ENCODE peak calls at places on chromosome X, in nine cellular contexts. X is left lung; J is RKO; H is stimulated activated CD4-positive, alpha-beta T cell treated with anti-CD3 and anti-CD28 coated beads, Interleukin-4, amount 100 ng/mL, for 1 hour; U is mesenchymal stem cell; Y is activated CD4-positive, alpha-beta T cell treated with anti-CD3 and anti-CD28 coated beads, Interleukin-2, amount 10 ng/mL, durations not matched to agents 24 days and 14 days; C is GM13977; Q is stimulated activated naive B cell treated with anti-CD40 and anti-IgM and Interleukin-4, amounts not matched to agents 10 μg/mL and 1 μg/mL and 100 μg/mL, for 72 hours; K is heart left ventricle. A is an unnamed sample.
A peak's percentile ranks its signal among the peaks of the same experiment; 100 is the strongest.

GRCh38 chrX:72461288-72461687 is 111.4 kb downstream of the HDAC8 start:
- DNase-seq in J (no peak), C (no peak), K (no peak), H (no peak), Y (no peak), X (no peak), Q (no peak), U (no peak), A (no peak)

GRCh38 chrX:70332600-70332999 is 42.7 kb downstream of the KIF4A start:
- DNase-seq in H (no peak), K (no peak), Y (no peak), J (peak; percentile 25), X (no peak), U (no peak), Q (no peak), C (no peak), A (no peak)

GRCh38 chrX:13263560-13264251 is 56.1 kb downstream of the ATXN3L start:
- DNase-seq in C (peak; percentile 30), H (no peak), K (no peak), Y (no peak), J (no peak), X (no peak), Q (peak; percentile 21), U (no peak), A (no peak)

GRCh38 chrX:13009256-13009655 is 34.3 kb downstream of the TMSB4X start:
- DNase-seq in X (no peak), H (no peak), K (no peak), J (no peak), U (no peak), Q (no peak), Y (no peak), C (no peak), A (no peak)

GRCh38 chrX:117092641-117093040 is 629.9 kb upstream of the CT83 start:
- DNase-seq in X (no peak), Y (no peak), H (no peak), K (no peak), C (no peak), Q (no peak), U (no peak), J (no peak), A (no peak)

GRCh38 chrX:103779156-103779555 is 2.5 kb downstream of the PLP1 start:
- DNase-seq in H (no peak), U (no peak), Y (no peak), C (no peak), X (no peak), K (no peak), Q (no peak), J (no peak), A (no peak)

GRCh38 chrX:2513120-2513664 is 12.4 kb upstream of the DHRSX start:
- DNase-seq in U (no peak), K (no peak), Q (no peak), J (no peak), Y (no peak), X (no peak), H (no peak), C (no peak), A (no peak)

GRCh38 chrX:150531467-150531866 is 37.0 kb upstream of the MTM1 start:
- DNase-seq in K (no peak), U (no peak), X (no peak), Y (no peak), Q (no peak), H (no peak), J (no peak), C (no peak), A (no peak)

GRCh38 chrX:2708601-2709200 is 17.6 kb downstream of the CD99 start:
- DNase-seq in K (no peak), Q (no peak), C (no peak), J (no peak), Y (no peak), U (no peak), X (no peak), H (no peak), A (no peak)

GRCh38 chrX:64206556-64207162 is 1.2 kb upstream of the AMER1 start:
- DNase-seq in H (no peak), Q (no peak), Y (no peak), U (peak; percentile 57), C (no peak), X (no peak), J (no peak), K (peak; percentile 15), A (peak; percentile 17)

GRCh38 chrX:129737921-129738320 is 858 bp upstream of the XPNPEP2 start:
- DNase-seq in Q (peak; percentile 52), K (no peak), J (no peak), U (peak; percentile 64), C (no peak), H (no peak), X (no peak), Y (no peak), A (no peak)

A was measured in hepatocyte.